ENCODE peak calls at places on chromosomes 6 and 20, in seven cellular contexts. Q, W, A, I, R, K and F are unnamed samples.

GRCh38 chr6:106885659-106886058 is 88.9 kb downstream of the CD24 start:
- DNase-seq in Q (peak), W (no peak), A (no peak), I (no peak), R (no peak), K (no peak), F (no peak)

GRCh38 chr20:32319100-32319499 is 39.0 kb upstream of the ASXL1 start:
- DNase-seq in Q (no peak), W (no peak), A (no peak), I (no peak), R (no peak), K (no peak), F (no peak)

GRCh38 chr6:75830959-75831885 is 82.2 kb downstream of the MYO6 start:
- DNase-seq in Q (peak), W (peak), A (no peak), I (no peak), R (no peak), K (no peak), F (no peak)

GRCh38 chr6:74785236-74785635 is 420.6 kb downstream of the COL12A1 start:
- DNase-seq in Q (no peak), W (no peak), A (no peak), I (no peak), R (no peak), K (peak), F (no peak)

GRCh38 chr6:13281630-13282156 is 46.6 kb downstream of the TBC1D7 start:
- DNase-seq in Q (no peak), W (no peak), A (no peak), I (no peak), R (no peak), K (no peak), F (no peak)

GRCh38 chr6:104486003-104486402 is 373.7 kb downstream of the HACE1 start:
- DNase-seq in Q (no peak), W (no peak), A (no peak), I (no peak), R (no peak), K (no peak), F (no peak)

GRCh38 chr6:12288844-12289654 is 1.1 kb upstream of the EDN1 start:
- DNase-seq in Q (peak), W (peak), A (peak), I (no peak), R (no peak), K (peak), F (peak)

GRCh38 chr6:108134213-108134973 is 31.4 kb upstream of the NR2E1 start:
- DNase-seq in Q (no peak), W (no peak), A (no peak), I (no peak), R (no peak), K (no peak), F (no peak)

GRCh38 chr6:46704562-46704961 is 16.9 kb downstream of the TDRD6 start:
- DNase-seq in Q (peak), W (no peak), A (no peak), I (no peak), R (no peak), K (peak), F (peak)
- TF ChIP-seq CTCF in Q (peak), W (no peak), A (no peak), I (peak), R (peak), K (no peak), F (peak)

GRCh38 chr20:4569092-4569491 is 152.6 kb upstream of the PRND start:
- DNase-seq in Q (no peak), W (no peak), A (no peak), I (no peak), R (no peak), K (no peak), F (no peak)
- TF ChIP-seq CTCF in Q (peak), W (no peak), A (peak), I (no peak), R (no peak), K (no peak), F (no peak)

DNA sequence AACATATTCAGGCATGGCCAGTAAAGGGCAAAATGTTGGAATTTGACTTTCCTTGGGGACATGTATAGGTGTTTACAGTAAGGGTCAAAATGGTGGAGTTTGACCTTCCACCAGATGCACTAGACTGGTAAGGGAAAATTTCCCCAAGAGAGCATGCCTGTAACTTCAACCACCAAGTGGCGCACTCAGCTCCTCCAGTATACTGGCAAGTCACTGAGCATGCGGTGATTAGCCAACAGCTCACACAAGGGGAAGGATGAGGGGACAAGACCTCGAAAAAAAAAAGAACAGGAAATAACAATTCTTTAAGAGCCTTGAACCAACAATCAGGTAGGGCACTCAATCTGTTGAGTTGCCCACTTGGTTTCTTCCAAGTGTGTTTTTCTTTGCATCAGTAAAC is 140.9 kb downstream of the EYS start:
- DNase-seq in Q (no peak), W (no peak), A (no peak), I (no peak), R (no peak), K (no peak), F (no peak)
- TF ChIP-seq CTCF in Q (no peak), W (no peak), A (no peak), I (no peak), R (no peak), K (no peak), F (no peak)

DNA sequence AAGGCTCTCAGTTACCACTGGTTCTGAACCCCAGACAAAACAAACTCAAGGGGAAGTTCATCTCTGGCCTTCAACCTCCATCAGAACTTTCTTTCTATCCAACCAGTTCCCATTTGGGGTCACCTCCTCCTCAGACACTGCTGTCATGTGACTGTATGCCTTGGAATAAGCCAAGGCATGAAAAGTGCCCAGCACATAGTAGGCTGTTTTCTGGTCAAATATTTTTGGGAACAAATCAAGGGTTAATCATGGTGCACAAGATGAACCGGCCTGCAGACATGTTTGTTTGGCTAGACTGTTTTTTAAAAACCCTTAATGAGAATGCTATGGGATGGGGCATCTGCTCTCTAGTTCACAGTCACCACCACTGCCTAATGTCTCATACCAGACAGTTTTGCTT is 48.9 kb upstream of the MRPS10 start:
- DNase-seq in Q (no peak), W (no peak), A (no peak), I (no peak), R (no peak), K (no peak), F (no peak)
- TF ChIP-seq CTCF in Q (no peak), W (no peak), A (no peak), I (no peak), R (no peak), K (no peak), F (no peak)

GRCh38 chr6:129320892-129321291 is 389.1 kb downstream of the ARHGAP18 start:
- DNase-seq in Q (no peak), W (no peak), A (no peak), I (no peak), R (no peak), K (no peak), F (no peak)

GRCh38 chr6:129324345-129324744 is 385.6 kb downstream of the ARHGAP18 start:
- DNase-seq in Q (no peak), W (no peak), A (no peak), I (no peak), R (no peak), K (no peak), F (no peak)

GRCh38 chr6:129317931-129318820 is 391.8 kb downstream of the ARHGAP18 start:
- DNase-seq in Q (peak), W (no peak), A (no peak), I (no peak), R (no peak), K (peak), F (no peak)

GRCh38 chr6:129321303-129321702 is 388.7 kb downstream of the ARHGAP18 start:
- DNase-seq in Q (no peak), W (no peak), A (no peak), I (no peak), R (no peak), K (no peak), F (no peak)
- TF ChIP-seq CTCF in Q (no peak), W (no peak), A (no peak), I (no peak), R (no peak), K (no peak), F (no peak)

GRCh38 chr6:149863596-149863845 is 638 bp downstream of the LRP11 start:
- DNase-seq in Q (no peak), W (no peak), A (no peak), I (peak), R (no peak), K (no peak), F (no peak)
- TF ChIP-seq CTCF in Q (no peak), W (no peak), A (no peak), I (no peak), R (no peak), K (no peak), F (no peak)

GRCh38 chr20:50663095-50663821 is 28.1 kb downstream of the RIPOR3 start:
- DNase-seq in Q (peak), W (no peak), A (no peak), I (no peak), R (no peak), K (no peak), F (peak)
- TF ChIP-seq CTCF in Q (peak), W (no peak), A (peak), I (no peak), R (peak), K (no peak), F (peak)

GRCh38 chr20:47664068-47664437 is 121.2 kb downstream of the SULF2 start:
- DNase-seq in Q (no peak), W (no peak), A (no peak), I (no peak), R (no peak), K (no peak), F (no peak)
- TF ChIP-seq CTCF in Q (no peak), W (no peak), A (no peak), I (no peak), R (no peak), K (no peak), F (no peak)

GRCh38 chr6:143279385-143279784 is 171.1 kb downstream of the ADAT2 start:
- DNase-seq in Q (peak), W (peak), A (no peak), I (no peak), R (no peak), K (peak), F (peak)
- TF ChIP-seq CTCF in Q (peak), W (no peak), A (peak), I (no peak), R (no peak), K (no peak), F (no peak)